ENCODE peak calls at places on chromosome 15, in four cellular contexts. One of them, this sample, is unnamed. For H3K4me1, the result is how much of the 10 kb centered on the place peaks cover.

GRCh38 chr15:31260646-31261265 is 65.9 kb upstream of the KLF13 start:
- DNase-seq in cardiac muscle cell: no peak
- DNase-seq in sigmoid colon: peak
- DNase-seq in mesenchymal stem cell: no peak
- DNase-seq in this sample: no peak

GRCh38 chr15:65096481-65097385 is 18.3 kb downstream of the UBAP1L start:
- DNase-seq in cardiac muscle cell: no peak
- DNase-seq in sigmoid colon: no peak
- DNase-seq in mesenchymal stem cell: no peak
- DNase-seq in this sample: peak

GRCh38 chr15:64692166-64692565 is 83.2 kb downstream of the RBPMS2 start:
- DNase-seq in cardiac muscle cell: no peak
- DNase-seq in sigmoid colon: no peak
- DNase-seq in mesenchymal stem cell: no peak
- DNase-seq in this sample: no peak

GRCh38 chr15:72486144-72486543 is 12.0 kb downstream of the ARIH1 start:
- DNase-seq in cardiac muscle cell: no peak
- DNase-seq in sigmoid colon: no peak
- DNase-seq in mesenchymal stem cell: no peak
- DNase-seq in this sample: no peak

GRCh38 chr15:84598250-84598649 is 2.6 kb upstream of the ZSCAN2 start:
- DNase-seq in cardiac muscle cell: no peak
- DNase-seq in sigmoid colon: no peak
- DNase-seq in mesenchymal stem cell: peak
- DNase-seq in this sample: peak

GRCh38 chr15:99306694-99307338 is 55.5 kb downstream of the LRRC28 start:
- DNase-seq in cardiac muscle cell: no peak
- DNase-seq in sigmoid colon: no peak
- DNase-seq in mesenchymal stem cell: peak
- DNase-seq in this sample: peak

GRCh38 chr15:67032608-67033007 is 32.8 kb upstream of the SMAD3 start:
- DNase-seq in cardiac muscle cell: no peak
- DNase-seq in sigmoid colon: no peak
- DNase-seq in mesenchymal stem cell: no peak
- DNase-seq in this sample: no peak

GRCh38 chr15:93036922-93037321 is 52.1 kb downstream of the RGMA start:
- DNase-seq in cardiac muscle cell: no peak
- DNase-seq in sigmoid colon: peak
- DNase-seq in mesenchymal stem cell: no peak
- DNase-seq in this sample: no peak

GRCh38 chr15:48940508-48940907 is 23.2 kb downstream of the SHC4 start:
- DNase-seq in cardiac muscle cell: peak
- DNase-seq in sigmoid colon: no peak
- DNase-seq in mesenchymal stem cell: peak
- DNase-seq in this sample: no peak

GRCh38 chr15:90143176-90143655 is 40.9 kb upstream of the IDH2 start:
- DNase-seq in cardiac muscle cell: peak
- DNase-seq in sigmoid colon: peak
- DNase-seq in mesenchymal stem cell: peak
- DNase-seq in this sample: peak

GRCh38 chr15:93719941-93720351 is 511.4 kb upstream of the MCTP2 start:
- DNase-seq in cardiac muscle cell: no peak
- DNase-seq in sigmoid colon: no peak
- DNase-seq in mesenchymal stem cell: no peak
- DNase-seq in this sample: no peak

GRCh38 chr15:82850242-82850591 is 40.8 kb downstream of the WHAMM start:
- DNase-seq in cardiac muscle cell: no peak
- DNase-seq in sigmoid colon: no peak
- DNase-seq in mesenchymal stem cell: peak
- DNase-seq in this sample: peak

GRCh38 chr15:80567721-80568157 is 127.4 kb upstream of the ABHD17C start:
- DNase-seq in cardiac muscle cell: peak
- DNase-seq in sigmoid colon: peak
- DNase-seq in mesenchymal stem cell: peak
- DNase-seq in this sample: peak

GRCh38 chr15:40469776-40470390 is 901 bp upstream of the CHST14 start:
- DNase-seq in cardiac muscle cell: peak
- DNase-seq in sigmoid colon: no peak
- DNase-seq in mesenchymal stem cell: peak
- DNase-seq in this sample: no peak

GRCh38 chr15:85897818-85898717 is 103.3 kb upstream of the KLHL25 start:
- DNase-seq in cardiac muscle cell: peak
- DNase-seq in sigmoid colon: no peak
- DNase-seq in mesenchymal stem cell: no peak
- DNase-seq in this sample: no peak

GRCh38 chr15:88904808-88905327 is 8.3 kb downstream of the MFGE8 start:
- DNase-seq in cardiac muscle cell: peak
- DNase-seq in sigmoid colon: peak
- DNase-seq in mesenchymal stem cell: peak
- DNase-seq in this sample: peak

GRCh38 chr15:94126999-94127398 is 104.4 kb upstream of the MCTP2 start:
- DNase-seq in cardiac muscle cell: no peak
- DNase-seq in sigmoid colon: no peak
- DNase-seq in mesenchymal stem cell: no peak
- DNase-seq in this sample: no peak

GRCh38 chr15:27059610-27060202 is 88.7 kb downstream of the GABRG3 start:
- DNase-seq in cardiac muscle cell: peak
- DNase-seq in sigmoid colon: no peak
- DNase-seq in mesenchymal stem cell: peak
- DNase-seq in this sample: peak

GRCh38 chr15:101445562-101446526 is 43.7 kb downstream of the PCSK6 start:
- DNase-seq in cardiac muscle cell: peak
- DNase-seq in sigmoid colon: peak
- DNase-seq in mesenchymal stem cell: peak
- DNase-seq in this sample: no peak

GRCh38 chr15:95940431-95940985 is 390.0 kb upstream of the NR2F2 start:
- DNase-seq in cardiac muscle cell: no peak
- DNase-seq in sigmoid colon: no peak
- DNase-seq in mesenchymal stem cell: no peak
- DNase-seq in this sample: peak

DNA sequence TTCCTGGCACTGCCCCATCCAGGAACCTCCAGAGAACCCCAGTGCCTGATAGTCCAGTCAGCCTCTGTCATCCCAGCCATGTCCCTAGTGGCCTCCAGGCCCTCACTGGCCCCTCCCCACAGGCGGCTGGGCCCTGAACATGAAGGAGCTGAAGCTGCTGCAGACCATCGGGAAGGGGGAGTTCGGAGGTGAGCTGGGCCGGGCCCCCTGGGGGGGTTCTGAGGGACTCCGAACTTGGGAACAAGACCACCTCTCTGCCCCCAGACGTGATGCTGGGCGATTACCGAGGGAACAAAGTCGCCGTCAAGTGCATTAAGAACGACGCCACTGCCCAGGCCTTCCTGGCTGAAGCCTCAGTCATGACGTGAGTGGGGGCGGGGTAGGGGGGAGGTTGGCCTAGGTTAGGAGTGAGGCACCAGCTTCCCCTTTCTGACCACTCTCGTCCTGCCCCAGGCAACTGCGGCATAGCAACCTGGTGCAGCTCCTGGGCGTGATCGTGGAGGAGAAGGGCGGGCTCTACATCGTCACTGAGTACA is 12.0 kb upstream of the LMAN1L start:
- DNase-seq in cardiac muscle cell: no peak
- DNase-seq in sigmoid colon: no peak
- DNase-seq in mesenchymal stem cell: no peak
- DNase-seq in this sample: no peak
- H3K4me1 ChIP-seq in cardiac muscle cell: under half
- H3K4me1 ChIP-seq in sigmoid colon: under half
- H3K4me1 ChIP-seq in mesenchymal stem cell: under half
- H3K4me1 ChIP-seq in this sample: under half

GRCh38 chr15:70348581-70349344 is 251.0 kb upstream of the TLE3 start:
- DNase-seq in cardiac muscle cell: peak
- DNase-seq in sigmoid colon: peak
- DNase-seq in mesenchymal stem cell: no peak
- DNase-seq in this sample: no peak
- H3K27ac ChIP-seq in cardiac muscle cell: no peak
- H3K27ac ChIP-seq in sigmoid colon: no peak
- H3K27ac ChIP-seq in mesenchymal stem cell: no peak
- H3K27ac ChIP-seq in this sample: no peak

DNA sequence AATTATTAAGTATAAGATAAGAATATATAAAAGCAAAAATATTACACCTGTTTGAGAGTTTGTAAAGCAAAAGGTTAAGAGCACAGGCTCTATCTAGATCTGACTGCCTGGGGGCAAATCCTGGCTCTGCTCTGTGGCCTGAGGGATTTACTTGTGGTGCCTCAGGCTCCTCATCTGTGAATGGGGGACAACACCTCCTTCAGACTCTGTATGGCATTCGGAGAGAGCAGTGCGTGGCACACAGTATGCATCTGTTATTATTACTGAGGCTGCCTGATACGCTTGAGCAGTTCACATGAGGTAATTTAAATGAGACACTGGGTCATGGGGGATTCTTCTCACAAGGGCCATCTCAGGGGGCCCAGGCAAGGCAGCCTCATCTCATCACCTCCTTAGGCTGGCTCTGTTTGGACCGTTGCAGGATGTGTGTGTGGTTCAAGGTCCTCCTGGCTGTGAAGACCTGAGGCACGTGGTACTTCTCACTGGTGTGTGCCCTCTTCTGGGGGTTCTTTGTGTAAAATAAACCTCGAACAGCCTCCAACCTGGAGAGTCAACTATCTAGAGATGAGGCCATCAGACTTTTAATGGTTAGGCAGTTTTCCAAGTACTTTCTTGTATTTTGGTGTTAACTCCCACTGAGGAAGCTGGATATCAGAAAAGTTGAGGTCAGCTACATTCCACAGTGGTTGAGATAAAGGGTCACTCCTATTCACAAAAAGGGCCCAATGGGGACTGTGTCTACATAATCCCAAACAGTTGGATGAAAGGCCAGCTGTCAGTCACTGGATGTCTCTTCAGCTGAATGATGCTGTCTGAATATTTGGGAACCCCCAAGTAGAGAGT is 9.0 kb downstream of the GNB5 start:
- DNase-seq in cardiac muscle cell: peak
- DNase-seq in sigmoid colon: no peak
- DNase-seq in mesenchymal stem cell: no peak
- DNase-seq in this sample: no peak
- H3K4me1 ChIP-seq in cardiac muscle cell: under half
- H3K4me1 ChIP-seq in sigmoid colon: under half
- H3K4me1 ChIP-seq in mesenchymal stem cell: under half
- H3K4me1 ChIP-seq in this sample: under half

DNA sequence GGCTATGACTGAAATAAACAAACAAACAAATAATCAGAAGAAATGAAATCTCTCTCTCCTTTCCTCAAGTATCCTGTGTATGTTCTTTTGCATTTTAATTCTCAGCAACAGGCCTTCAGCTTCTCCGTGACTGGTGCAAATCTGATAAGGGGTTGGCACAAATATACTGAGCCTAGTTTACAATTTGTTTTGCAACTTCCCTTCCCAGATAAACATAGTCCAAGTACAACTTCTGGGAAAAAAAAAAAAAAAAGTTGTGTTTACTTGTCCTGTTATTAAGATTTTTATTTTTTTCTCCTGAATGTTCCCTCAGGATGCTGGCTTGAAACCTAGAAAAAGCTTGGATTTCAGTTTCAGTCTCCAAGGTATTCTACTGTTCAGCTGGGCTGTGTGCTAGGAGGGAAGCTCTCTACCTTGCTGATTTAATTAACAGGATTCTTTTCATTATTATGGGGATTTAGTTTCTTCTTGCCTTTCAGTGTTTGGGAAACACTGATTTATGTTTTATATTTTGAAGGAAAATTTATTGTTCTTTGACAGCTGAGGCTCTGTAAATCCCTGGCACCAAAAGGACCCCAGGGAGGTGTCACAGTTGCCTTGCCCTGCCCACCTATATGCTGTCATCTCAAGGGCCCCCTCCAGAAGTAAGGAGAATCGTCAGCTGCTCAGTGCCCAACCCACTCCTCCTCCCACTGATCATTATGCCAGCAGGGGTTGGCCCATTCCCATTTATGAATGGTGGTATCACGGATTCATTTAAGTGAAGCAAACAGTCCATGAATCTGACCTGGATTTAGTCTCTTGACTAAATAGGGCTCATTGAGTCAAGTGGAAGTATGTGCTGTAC is 185.2 kb downstream of the MEIS2 start:
- DNase-seq in cardiac muscle cell: peak
- DNase-seq in sigmoid colon: no peak
- DNase-seq in mesenchymal stem cell: peak
- DNase-seq in this sample: no peak
- H3K27ac ChIP-seq in cardiac muscle cell: peak
- H3K27ac ChIP-seq in sigmoid colon: no peak
- H3K27ac ChIP-seq in mesenchymal stem cell: no peak
- H3K27ac ChIP-seq in this sample: no peak

GRCh38 chr15:78205337-78205736 is 29.0 kb downstream of the ACSBG1 start:
- DNase-seq in cardiac muscle cell: no peak
- DNase-seq in sigmoid colon: no peak
- DNase-seq in mesenchymal stem cell: no peak
- DNase-seq in this sample: no peak

GRCh38 chr15:78205856-78206255 is 28.5 kb downstream of the ACSBG1 start:
- DNase-seq in cardiac muscle cell: no peak
- DNase-seq in sigmoid colon: no peak
- DNase-seq in mesenchymal stem cell: no peak
- DNase-seq in this sample: no peak

GRCh38 chr15:78201281-78202190 is 32.8 kb downstream of the ACSBG1 start:
- DNase-seq in cardiac muscle cell: no peak
- DNase-seq in sigmoid colon: no peak
- DNase-seq in mesenchymal stem cell: no peak
- DNase-seq in this sample: no peak

GRCh38 chr15:78204351-78205309 is 29.7 kb downstream of the ACSBG1 start:
- DNase-seq in cardiac muscle cell: peak
- DNase-seq in sigmoid colon: no peak
- DNase-seq in mesenchymal stem cell: peak
- DNase-seq in this sample: peak

DNA sequence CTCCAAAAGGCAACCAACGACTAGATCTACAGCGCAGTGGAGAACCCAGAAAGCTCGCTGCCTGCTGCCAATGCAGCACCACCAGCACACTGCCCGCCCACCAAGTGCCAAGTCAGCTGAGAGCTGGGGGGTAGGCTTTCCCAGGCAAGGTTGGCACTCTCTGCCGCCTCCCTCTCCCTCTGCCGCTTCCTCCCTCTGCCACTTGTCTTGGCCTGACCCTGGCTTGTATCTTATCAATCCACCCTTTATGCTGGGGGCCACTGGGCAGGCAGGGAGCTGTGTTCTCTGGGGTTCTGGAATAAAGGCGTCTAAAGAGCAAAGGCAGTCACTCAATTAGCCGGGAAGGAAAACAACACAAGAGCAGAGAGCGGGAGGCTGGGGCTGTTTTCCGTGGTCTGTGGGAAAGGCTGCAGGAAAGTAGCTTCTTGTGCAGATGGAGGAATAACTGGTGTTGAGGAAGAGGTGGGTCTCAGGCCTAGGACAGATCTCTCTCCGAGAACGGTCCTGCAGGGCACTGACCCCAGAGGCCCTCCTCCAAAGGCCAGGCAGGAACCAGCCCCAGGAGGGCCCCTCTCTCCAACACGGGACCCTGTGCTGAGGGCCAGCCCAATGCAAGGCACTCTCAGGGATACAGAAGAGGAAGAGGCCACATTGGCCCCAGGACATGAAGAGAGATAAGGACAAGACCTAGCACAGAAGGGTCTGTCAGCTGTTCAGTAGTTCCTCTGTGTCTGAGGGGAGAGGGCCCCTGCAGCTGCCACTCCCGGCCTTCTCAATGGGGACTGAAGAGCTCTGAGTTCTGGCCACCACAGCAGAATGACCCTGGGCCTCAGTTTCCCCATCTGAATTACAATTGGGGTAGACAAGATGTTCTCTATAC is 30.8 kb downstream of the ACSBG1 start:
- DNase-seq in cardiac muscle cell: no peak
- DNase-seq in sigmoid colon: no peak
- DNase-seq in mesenchymal stem cell: no peak
- DNase-seq in this sample: peak
- H3K4me1 ChIP-seq in cardiac muscle cell: under half
- H3K4me1 ChIP-seq in sigmoid colon: under half
- H3K4me1 ChIP-seq in mesenchymal stem cell: under half
- H3K4me1 ChIP-seq in this sample: under half